ENCODE peak calls at places on chromosomes 1 and 21, in nine cellular contexts. G is astrocyte of the spinal cord, X is stomach, H is HFF-Myc, B is HepG2, T is NT2/D1, I is tibial artery, O is cardiac fibroblast, R is coronary artery. Q is an unnamed sample.

GRCh38 chr1:64505232-64505943 is 35.5 kb downstream of the CACHD1 start:
- DNase-seq in X (peak; percentile 61), I (no peak), R (no peak), T (peak; percentile 72), G (no peak), O (no peak), H (no peak), B (no peak), Q (no peak)

GRCh38 chr1:156865865-156866678 is 5.4 kb downstream of the NTRK1 start:
- DNase-seq in H (no peak), R (no peak), G (no peak), B (no peak), X (no peak), I (no peak), O (no peak), T (no peak), Q (no peak)

GRCh38 chr1:43930949-43931275 is 2.7 kb upstream of the ARTN start:
- DNase-seq in T (no peak), G (no peak), H (no peak), I (no peak), R (no peak), X (no peak), O (no peak), B (no peak), Q (no peak)

GRCh38 chr1:42533101-42533863 is 70.2 kb downstream of the CCDC30 start:
- DNase-seq in G (no peak), O (peak; percentile 2), I (no peak), T (no peak), H (no peak), X (no peak), B (no peak), R (no peak), Q (no peak)

GRCh38 chr1:104923075-104923474 is 1173.4 kb downstream of the AMY1C start:
- DNase-seq in R (no peak), G (no peak), H (no peak), B (no peak), O (no peak), T (no peak), X (no peak), I (no peak), Q (no peak)

GRCh38 chr21:44983421-44984206 is 43.8 kb downstream of the SLX9 start:
- DNase-seq in T (no peak), I (peak; percentile 70), H (no peak), O (no peak), G (no peak), X (no peak), R (no peak), B (peak; percentile 35), Q (no peak)

GRCh38 chr1:115807723-115808122 is 33.2 kb downstream of the NHLH2 start:
- DNase-seq in G (peak; percentile 72), H (peak; percentile 63), X (peak; percentile 67), I (no peak), R (no peak), B (peak; percentile 64), T (peak; percentile 92), O (peak; percentile 83), Q (peak; percentile 75)

GRCh38 chr1:217614319-217614718 is 16.6 kb downstream of the GPATCH2 start:
- DNase-seq in H (no peak), G (no peak), O (peak; percentile 20), B (no peak), I (no peak), T (no peak), R (no peak), X (no peak), Q (no peak)

GRCh38 chr1:110067957-110068645 is 2.4 kb downstream of the ALX3 start:
- DNase-seq in O (no peak), B (no peak), X (no peak), I (no peak), R (no peak), T (no peak), H (no peak), G (no peak), Q (no peak)

GRCh38 chr1:67227196-67227595 is 60.9 kb downstream of the IL23R start:
- DNase-seq in T (no peak), O (peak; percentile 15), R (no peak), X (no peak), I (no peak), G (peak; percentile 3), H (no peak), B (no peak), Q (no peak)

GRCh38 chr1:154974808-154975408 is 427 bp downstream of the CKS1B start:
- DNase-seq in B (peak; percentile 95), H (peak; percentile 91), I (peak; percentile 98), T (peak; percentile 98), O (peak; percentile 97), X (peak; percentile 94), R (peak; percentile 97), G (peak; percentile 96), Q (peak; percentile 95)

DNA sequence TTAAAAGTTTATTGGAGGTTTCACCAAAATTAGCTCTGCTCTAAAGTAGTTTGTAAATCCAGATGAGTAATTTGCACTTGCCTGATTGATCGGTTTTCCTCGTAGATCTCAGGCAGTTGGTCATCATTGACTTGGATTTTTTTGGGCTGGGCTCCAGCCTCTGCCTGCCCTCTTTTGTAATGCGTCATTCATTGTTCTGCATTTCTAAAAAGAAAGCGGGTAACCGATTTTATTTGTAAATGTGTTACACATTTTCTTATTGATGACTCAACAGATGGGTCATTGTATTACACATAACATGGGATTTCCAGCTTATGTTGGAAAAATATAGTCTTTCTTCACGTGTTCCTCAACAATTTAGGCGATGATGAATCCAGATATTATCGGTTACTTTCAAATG is 5.5 kb downstream of the ETS2 start:
- DNase-seq in O (peak; percentile 75), B (no peak), T (no peak), G (peak; percentile 93), H (peak; percentile 70), I (peak; percentile 12), X (no peak), R (peak; percentile 19), Q (no peak)
- H3K4me3 ChIP-seq in O (no peak overlapping the region), B (no peak overlapping the region), T (no peak overlapping the region), G (no peak overlapping the region), H (no peak overlapping the region), I (no peak overlapping the region), X (peak overlapping the region; percentile 82), R (no peak overlapping the region), Q (no peak overlapping the region)

DNA sequence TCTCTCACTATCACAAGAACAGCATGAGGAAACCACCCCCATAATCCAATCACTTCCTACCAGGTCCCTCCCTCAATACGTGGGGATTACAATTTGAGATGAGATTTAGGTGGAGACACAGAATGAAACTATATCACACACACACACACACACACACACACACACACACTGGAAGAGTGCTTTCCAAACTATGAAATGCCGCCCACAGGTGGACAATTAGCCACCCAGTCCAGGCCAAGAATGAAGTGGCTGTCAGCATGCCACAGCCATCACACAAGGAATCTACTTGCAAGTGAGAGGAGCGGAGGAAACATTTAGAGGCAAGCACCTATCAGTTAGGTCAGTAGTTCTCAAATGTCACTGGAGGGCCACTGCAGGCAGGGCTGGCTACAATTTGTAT is 105.4 kb upstream of the HOOK1 start:
- DNase-seq in H (no peak), I (no peak), B (no peak), O (no peak), R (no peak), T (no peak), X (no peak), G (no peak), Q (no peak)
- H3K4me3 ChIP-seq in H (no peak overlapping the region), I (no peak overlapping the region), B (no peak overlapping the region), O (no peak overlapping the region), R (no peak overlapping the region), T (no peak overlapping the region), X (no peak overlapping the region), G (no peak overlapping the region), Q (no peak overlapping the region)

GRCh38 chr1:211328084-211328694 is 1.6 kb downstream of the TRAF5 start:
- DNase-seq in O (no peak), I (no peak), B (no peak), R (no peak), G (no peak), T (no peak), X (no peak), H (no peak), Q (no peak)

GRCh38 chr1:211327341-211327921 is 798 bp downstream of the TRAF5 start:
- DNase-seq in G (peak; percentile 56), B (no peak), O (peak; percentile 71), T (peak; percentile 50), R (no peak), X (no peak), I (no peak), H (no peak), Q (peak; percentile 42)

GRCh38 chr1:211329764-211330201 is 3.1 kb downstream of the TRAF5 start:
- DNase-seq in X (no peak), O (no peak), G (no peak), B (no peak), R (no peak), T (no peak), H (no peak), I (no peak), Q (no peak)

GRCh38 chr1:211330282-211330936 is 3.8 kb downstream of the TRAF5 start:
- DNase-seq in O (no peak), I (no peak), R (no peak), G (no peak), T (no peak), H (no peak), X (no peak), B (no peak), Q (no peak)

DNA sequence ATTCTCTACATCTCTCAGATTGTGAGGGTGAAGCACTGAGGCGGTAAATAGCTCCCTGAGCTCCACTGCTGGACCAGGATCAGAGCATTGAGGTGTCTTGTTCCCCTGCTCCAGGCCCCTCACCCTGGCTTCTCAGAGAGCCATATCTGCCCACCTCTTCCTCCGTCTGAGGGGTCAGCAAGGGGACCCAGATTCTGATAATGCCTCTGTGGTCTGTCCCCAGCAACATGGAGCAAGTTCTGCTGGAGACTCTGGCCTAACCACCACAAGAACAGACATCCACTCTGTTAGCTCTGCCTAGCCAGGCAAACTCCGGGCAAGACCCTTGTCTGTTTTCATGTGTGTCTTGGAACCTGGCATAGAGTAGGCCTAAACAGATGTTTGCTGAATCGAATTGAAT is 2.2 kb downstream of the TRAF5 start:
- DNase-seq in H (no peak), I (no peak), O (no peak), B (no peak), G (no peak), T (no peak), R (no peak), X (no peak), Q (no peak)
- H3K4me3 ChIP-seq in H (no peak overlapping the region), I (peak overlapping the region; percentile 82), O (no peak overlapping the region), B (no peak overlapping the region), G (no peak overlapping the region), T (no peak overlapping the region), R (peak overlapping the region; percentile 92), X (peak overlapping the region; percentile 80), Q (no peak overlapping the region)

DNA sequence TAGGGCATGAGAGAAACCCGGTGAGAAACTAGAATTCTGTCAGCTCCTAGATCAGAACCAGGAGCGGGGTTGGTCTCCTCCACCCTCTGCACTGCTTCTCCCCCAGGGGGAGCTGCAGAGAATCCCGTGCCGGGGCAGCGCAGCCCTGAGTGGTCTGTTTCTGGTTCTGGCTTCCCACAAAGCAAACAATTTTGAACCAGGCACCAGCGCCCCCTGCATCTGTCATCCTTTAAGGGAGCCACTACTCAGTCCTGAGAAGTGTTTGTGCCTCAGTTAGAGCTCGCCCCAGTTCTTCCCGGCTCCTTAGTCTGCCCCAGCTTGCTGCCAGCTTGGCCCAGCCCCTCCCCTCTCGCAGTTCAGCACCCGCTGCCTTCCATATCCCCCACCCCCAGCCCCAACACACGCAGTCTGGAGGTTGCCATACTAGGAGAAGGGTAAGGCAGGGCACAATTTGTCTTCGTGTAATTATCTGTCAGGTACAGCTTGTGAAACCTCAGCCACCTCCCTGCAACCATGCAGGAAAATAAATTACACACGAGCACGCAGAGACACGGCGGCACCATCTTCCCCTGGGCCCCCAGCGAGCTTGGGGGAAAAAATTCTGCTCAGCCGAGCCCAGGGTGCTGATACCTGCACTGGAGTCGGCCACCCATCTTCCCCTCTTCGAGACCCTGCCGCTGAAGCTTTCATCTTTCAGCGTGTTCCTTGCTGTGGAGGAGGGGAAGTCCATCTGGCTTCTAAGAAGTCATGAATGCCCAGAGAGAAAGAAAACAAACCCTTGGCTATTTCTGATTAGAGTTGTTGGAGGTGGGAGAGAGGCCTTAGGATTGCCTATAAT is 62.6 kb upstream of the CD1D start:
- DNase-seq in O (peak; percentile 71), G (peak; percentile 40), T (peak; percentile 80), B (peak; percentile 28), X (peak; percentile 35), R (no peak), H (peak; percentile 33), I (no peak), Q (peak; percentile 65)
- H3K4me3 ChIP-seq in O (no peak overlapping the region), G (peak overlapping the region; percentile 6), T (no peak overlapping the region), B (no peak overlapping the region), X (peak overlapping the region; percentile 36), R (peak overlapping the region; percentile 61), H (no peak overlapping the region), I (peak overlapping the region; percentile 38), Q (no peak overlapping the region)